ENCODE peak calls at places on chromosomes 1 and 21, in ten cellular contexts. D is stomach, V is choroid plexus epithelial cell, X is brain microvascular endothelial cell, W is lower lobe of right lung, Q is left lung, M is GM12864, N is H9, U is neural crest cell, F is progenitor cell of endocrine pancreas. C is an unnamed sample.

GRCh38 chr1:115325876-115326275 is 12.2 kb downstream of the NGF start:
- DNase-seq in V (no peak), M (no peak), Q (no peak), X (peak; percentile 56), D (no peak), U (no peak), N (no peak), F (no peak), W (no peak), C (no peak)

GRCh38 chr1:228463559-228464455 is 23.4 kb upstream of the RNF187 start:
- DNase-seq in U (peak; percentile 37), V (no peak), F (peak; percentile 25), D (peak; percentile 27), X (no peak), Q (no peak), M (peak; percentile 76), N (peak; percentile 80), W (no peak), C (no peak)

GRCh38 chr1:31666290-31666963 is 21.8 kb upstream of the PEF1 start:
- DNase-seq in X (no peak), N (no peak), V (peak; percentile 41), F (no peak), M (no peak), Q (no peak), U (no peak), D (peak; percentile 62), W (no peak), C (no peak)

GRCh38 chr1:163588796-163589195 is 267.0 kb downstream of the NUF2 start:
- DNase-seq in Q (no peak), X (no peak), M (no peak), F (no peak), U (no peak), D (no peak), W (no peak), V (no peak), N (no peak), C (no peak)

GRCh38 chr1:45512641-45513054 is 9.0 kb downstream of the PRDX1 start:
- DNase-seq in X (peak; percentile 70), D (peak; percentile 73), F (peak; percentile 45), N (peak; percentile 70), M (no peak), V (peak; percentile 83), Q (no peak), W (no peak), U (peak; percentile 57), C (no peak)

GRCh38 chr1:13228343-13228781 is 2.4 kb upstream of the PRAMEF18 start:
- DNase-seq in N (no peak), V (no peak), Q (no peak), X (no peak), U (no peak), F (peak; percentile 0), M (no peak), D (peak; percentile 41), W (no peak), C (peak; percentile 76)

GRCh38 chr1:158203693-158204457 is 23.2 kb downstream of the CD1D start:
- DNase-seq in X (peak; percentile 70), N (no peak), F (no peak), U (no peak), W (no peak), M (no peak), V (peak; percentile 84), Q (no peak), D (no peak), C (no peak)

GRCh38 chr21:34129971-34130597 is 56.7 kb downstream of the MRPS6 start:
- DNase-seq in X (no peak), U (no peak), Q (no peak), D (no peak), M (no peak), F (no peak), V (peak; percentile 55), W (no peak), N (peak; percentile 68), C (peak; percentile 70)

GRCh38 chr21:41360072-41360821 is 1.6 kb upstream of the MX2 start:
- DNase-seq in Q (no peak), U (no peak), V (peak; percentile 15), F (no peak), X (no peak), D (peak; percentile 79), W (no peak), M (no peak), N (peak; percentile 64), C (peak; percentile 76)

GRCh38 chr1:204316164-204316563 is 43.6 kb downstream of the PLEKHA6 start:
- DNase-seq in N (no peak), Q (no peak), X (no peak), M (no peak), V (no peak), U (no peak), W (no peak), F (no peak), D (no peak), C (no peak)

GRCh38 chr1:225004396-225004795 is 74.9 kb downstream of the DNAH14 start:
- DNase-seq in N (no peak), W (no peak), F (no peak), M (no peak), V (no peak), U (no peak), X (no peak), Q (no peak), D (no peak), C (no peak)

GRCh38 chr1:206067486-206068302 is 14.7 kb downstream of the RHEX start:
- DNase-seq in D (no peak), F (no peak), Q (no peak), V (peak; percentile 14), W (no peak), X (no peak), U (no peak), M (no peak), N (no peak), C (no peak)

GRCh38 chr1:207152792-207153434 is 48.9 kb downstream of the C4BPA start:
- DNase-seq in M (no peak), D (no peak), F (no peak), V (no peak), X (no peak), W (no peak), Q (no peak), U (no peak), N (no peak), C (no peak)

GRCh38 chr1:226687476-226687875 is 51.6 kb downstream of the ITPKB start:
- DNase-seq in V (no peak), N (no peak), X (no peak), M (no peak), D (no peak), U (no peak), Q (no peak), F (no peak), W (no peak), C (no peak)
- TF ChIP-seq CTCF in V (no peak), N (no peak), X (no peak), M (peak; percentile 19), D (no peak), U (no peak), Q (no peak), F (no peak), W (peak; percentile 9), C (no peak)

GRCh38 chr1:64823691-64824476 is 79.0 kb downstream of the RAVER2 start:
- DNase-seq in U (peak; percentile 71), V (peak; percentile 91), D (peak; percentile 75), N (peak; percentile 56), Q (no peak), M (peak; percentile 21), W (no peak), X (peak; percentile 79), F (peak; percentile 43), C (no peak)
- TF ChIP-seq CTCF in U (peak; percentile 91), V (peak; percentile 74), D (peak; percentile 73), N (peak; percentile 91), Q (peak; percentile 61), M (peak; percentile 71), W (peak; percentile 82), X (peak; percentile 73), F (peak; percentile 92), C (peak; percentile 88)

DNA sequence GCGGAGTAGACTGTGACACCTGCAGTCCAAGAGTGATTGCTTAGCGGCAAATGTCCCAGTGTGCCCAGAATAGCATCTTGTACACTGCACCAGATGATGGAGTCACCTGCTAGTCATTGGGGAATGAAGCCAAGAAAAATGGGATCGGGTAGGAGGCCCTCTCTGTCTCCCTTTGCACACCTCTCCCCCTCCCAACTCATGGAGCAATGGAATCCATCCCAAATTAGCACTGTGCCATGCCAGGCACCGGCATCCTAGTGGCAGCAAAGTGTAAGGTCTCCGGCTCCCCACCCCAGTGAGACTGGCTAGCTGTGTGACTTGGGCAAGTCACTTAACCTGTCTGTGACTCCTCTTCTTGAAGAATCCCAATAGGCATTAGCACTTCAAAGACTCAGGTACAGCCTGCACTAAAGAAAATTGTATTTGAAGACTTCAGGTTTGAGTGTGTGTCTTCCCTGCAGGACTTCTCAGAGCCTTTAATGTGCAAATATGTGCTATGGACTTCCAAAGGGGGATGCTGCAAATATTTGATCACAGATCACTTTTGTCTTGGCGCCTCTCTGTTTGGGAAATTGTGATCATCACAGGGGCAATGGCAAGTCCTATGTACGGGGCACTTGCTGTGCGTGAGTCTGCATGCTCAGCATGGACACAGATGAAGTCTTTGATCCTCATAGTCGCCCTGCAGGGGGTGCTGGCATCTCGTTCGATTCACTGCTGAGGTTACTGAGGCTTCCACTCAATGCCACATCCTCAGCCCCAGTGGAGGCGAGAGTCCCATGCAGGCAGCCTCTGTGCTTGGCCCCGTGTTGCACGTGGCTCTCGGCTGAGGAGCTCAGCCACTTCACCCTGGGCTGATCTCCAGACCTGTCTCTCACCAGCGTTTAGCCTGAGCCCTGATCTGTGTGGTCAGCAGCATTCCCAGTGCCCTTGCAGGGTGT is 272.9 kb upstream of the C1orf174 start:
- DNase-seq in Q (no peak), V (no peak), M (peak; percentile 8), X (no peak), N (peak; percentile 30), D (peak; percentile 25), F (no peak), U (peak; percentile 9), W (no peak), C (peak; percentile 70)
- TF ChIP-seq CTCF in Q (no peak), V (no peak), M (peak; percentile 54), X (no peak), N (peak; percentile 33), D (no peak), F (peak; percentile 38), U (no peak), W (no peak), C (no peak)

GRCh38 chr1:22733643-22734042 is 23.0 kb downstream of the EPHB2 start:
- DNase-seq in V (no peak), F (no peak), N (no peak), U (no peak), D (no peak), X (no peak), M (no peak), W (no peak), Q (no peak), C (no peak)

GRCh38 chr1:22729400-22729773 is 18.7 kb downstream of the EPHB2 start:
- DNase-seq in D (no peak), N (no peak), Q (no peak), M (no peak), F (no peak), V (no peak), X (no peak), W (no peak), U (no peak), C (no peak)

GRCh38 chr1:22728751-22729399 is 18.2 kb downstream of the EPHB2 start:
- DNase-seq in V (no peak), U (no peak), N (no peak), W (no peak), D (no peak), M (no peak), Q (no peak), X (no peak), F (no peak), C (no peak)

GRCh38 chr1:22729921-22730320 is 19.3 kb downstream of the EPHB2 start:
- DNase-seq in M (no peak), U (no peak), N (no peak), D (no peak), V (no peak), W (no peak), Q (no peak), X (no peak), F (no peak), C (no peak)

GRCh38 chr1:22731924-22732522 is 21.4 kb downstream of the EPHB2 start:
- DNase-seq in W (no peak), M (no peak), N (peak; percentile 69), V (peak; percentile 49), F (no peak), U (no peak), Q (no peak), X (no peak), D (no peak), C (no peak)
- TF ChIP-seq CTCF in W (no peak), M (peak; percentile 52), N (peak; percentile 68), V (peak; percentile 72), F (peak; percentile 19), U (peak; percentile 28), Q (no peak), X (peak; percentile 73), D (no peak), C (peak; percentile 29)